ENCODE peak calls at places on chromosome 17, in four cellular contexts. K, Q, C and A are unnamed samples.

GRCh38 chr17:82497483-82498405 is 21.8 kb upstream of the FOXK2 start:
- DNase-seq in K (peak), Q (no peak), C (no peak), A (no peak)

GRCh38 chr17:1907818-1908698 is 78.3 kb downstream of the RPA1 start:
- DNase-seq in K (no peak), Q (no peak), C (no peak), A (no peak)

GRCh38 chr17:16880843-16881230 is 91.1 kb downstream of the TNFRSF13B start:
- DNase-seq in K (no peak), Q (no peak), C (no peak), A (no peak)

GRCh38 chr17:7588553-7589203 is 1.2 kb downstream of the SOX15 start:
- DNase-seq in K (no peak), Q (no peak), C (no peak), A (no peak)

GRCh38 chr17:57578608-57578990 is 166.5 kb downstream of the CCDC182 start:
- DNase-seq in K (no peak), Q (peak), C (no peak), A (no peak)

GRCh38 chr17:40333781-40334453 is 24.9 kb downstream of the RARA start:
- DNase-seq in K (no peak), Q (no peak), C (no peak), A (no peak)

GRCh38 chr17:63984651-63985386 is 12.1 kb upstream of the SCN4A start:
- DNase-seq in K (no peak), Q (no peak), C (no peak), A (no peak)

GRCh38 chr17:62017496-62017895 is 47.6 kb downstream of the MED13 start:
- DNase-seq in K (no peak), Q (no peak), C (no peak), A (no peak)

GRCh38 chr17:72719582-72720493 is 372.6 kb downstream of the SLC39A11 start:
- DNase-seq in K (no peak), Q (no peak), C (no peak), A (no peak)

GRCh38 chr17:46200200-46200599 is 7.0 kb upstream of the KANSL1 start:
- DNase-seq in K (no peak), Q (no peak), C (no peak), A (no peak)

GRCh38 chr17:80794281-80795089 is 197.2 kb upstream of the CHMP6 start:
- DNase-seq in K (no peak), Q (no peak), C (no peak), A (no peak)

GRCh38 chr17:82600731-82601446 is 47.4 kb downstream of the WDR45B start:
- DNase-seq in K (no peak), Q (no peak), C (no peak), A (no peak)

GRCh38 chr17:76123749-76124581 is 17.1 kb downstream of the FOXJ1 start:
- DNase-seq in K (peak), Q (no peak), C (no peak), A (no peak)

GRCh38 chr17:1021147-1021546 is 24.2 kb downstream of the TIMM22 start:
- DNase-seq in K (no peak), Q (no peak), C (no peak), A (no peak)

GRCh38 chr17:45722161-45722560 is 62.0 kb upstream of the CRHR1 start:
- DNase-seq in K (peak), Q (no peak), C (no peak), A (no peak)

GRCh38 chr17:82216301-82217119 is 3.9 kb upstream of the CCDC57 start:
- DNase-seq in K (peak), Q (no peak), C (no peak), A (no peak)

GRCh38 chr17:11514565-11514964 is 83.7 kb upstream of the DNAH9 start:
- DNase-seq in K (no peak), Q (no peak), C (no peak), A (no peak)

GRCh38 chr17:18069101-18069500 is 18.6 kb upstream of the DRG2 start:
- DNase-seq in K (no peak), Q (no peak), C (no peak), A (no peak)

GRCh38 chr17:38674749-38675615 is at the start of gene EPOP:
- DNase-seq in K (peak), Q (peak), C (peak), A (peak)

GRCh38 chr17:79148584-79148983 is 74.0 kb downstream of the ENGASE start:
- DNase-seq in K (no peak), Q (no peak), C (no peak), A (no peak)

GRCh38 chr17:18320301-18320700 is 5.2 kb downstream of the SMCR8 start:
- DNase-seq in K (no peak), Q (no peak), C (no peak), A (no peak)

GRCh38 chr17:38925263-38925995 is at the start of gene LASP1NB:
- DNase-seq in K (no peak), Q (no peak), C (no peak), A (no peak)

GRCh38 chr17:27572665-27573064 is 58.3 kb upstream of the LGALS9 start:
- DNase-seq in K (no peak), Q (no peak), C (peak), A (no peak)

GRCh38 chr17:80746262-80746935 is 201.8 kb downstream of the RPTOR start:
- DNase-seq in K (no peak), Q (no peak), C (no peak), A (no peak)

GRCh38 chr17:79812969-79813825 is 16.3 kb upstream of the CBX8 start:
- DNase-seq in K (no peak), Q (peak), C (no peak), A (no peak)

GRCh38 chr17:46832945-46833839 is 14.7 kb upstream of the WNT3 start:
- DNase-seq in K (peak), Q (no peak), C (no peak), A (no peak)

GRCh38 chr17:927611-928461 is 51.7 kb downstream of the NXN start:
- DNase-seq in K (peak), Q (no peak), C (no peak), A (no peak)

GRCh38 chr17:65278050-65278819 is 141.1 kb downstream of the RGS9 start:
- DNase-seq in K (peak), Q (no peak), C (no peak), A (no peak)

GRCh38 chr17:38418693-38419507 is 9.4 kb upstream of the ARHGAP23 start:
- DNase-seq in K (no peak), Q (no peak), C (no peak), A (no peak)

GRCh38 chr17:360141-360705 is 7.6 kb upstream of the RPH3AL start:
- DNase-seq in K (no peak), Q (no peak), C (no peak), A (no peak)

GRCh38 chr17:75634754-75635609 is 1.7 kb downstream of the SMIM5 start:
- DNase-seq in K (no peak), Q (no peak), C (no peak), A (no peak)

GRCh38 chr17:69900829-69901228 is 174.2 kb upstream of the KCNJ16 start:
- DNase-seq in K (no peak), Q (no peak), C (no peak), A (no peak)

GRCh38 chr17:77318491-77319210 is 177.9 kb downstream of the SEC14L1 start:
- DNase-seq in K (no peak), Q (no peak), C (no peak), A (no peak)

GRCh38 chr17:78997231-78997741 is 12.3 kb downstream of the CANT1 start:
- DNase-seq in K (no peak), Q (peak), C (no peak), A (no peak)